ENCODE peak calls at places on chromosomes 1 and 21, in eight cellular contexts. T is thoracic aorta; E is neural progenitor cell; G is IMR-90; Z is CD8-positive, alpha-beta T cell; V is body of pancreas; R is heart left ventricle; K is tibial nerve. W is an unnamed sample.
A peak's percentile ranks its signal among the peaks of the same experiment; 100 is the strongest.

GRCh38 chr1:240021709-240022108 is 70.0 kb upstream of the FMN2 start:
- DNase-seq in T (no peak), E (no peak), G (no peak), Z (no peak), V (no peak), R (no peak), K (no peak), W (no peak)

GRCh38 chr1:106749906-106750305 is 306.6 kb upstream of the PRMT6 start:
- DNase-seq in T (no peak), E (no peak), G (no peak), Z (no peak), V (no peak), R (no peak), K (no peak), W (no peak)

GRCh38 chr1:27555700-27556424 is 48.1 kb downstream of the AHDC1 start:
- DNase-seq in T (no peak), E (no peak), G (no peak), Z (no peak), V (no peak), R (peak; percentile 79), K (no peak), W (peak; percentile 73)

GRCh38 chr1:19921310-19921709 is 2.1 kb downstream of the PLA2G2E start:
- DNase-seq in T (no peak), E (no peak), G (no peak), Z (no peak), V (peak; percentile 9), R (no peak), K (no peak), W (peak; percentile 55)

GRCh38 chr1:234926574-234927311 is 201.9 kb downstream of the TOMM20 start:
- DNase-seq in T (no peak), E (no peak), G (no peak), Z (no peak), V (no peak), R (no peak), K (no peak), W (no peak)

GRCh38 chr1:243844186-243844585 is 5.9 kb downstream of the AKT3 start:
- DNase-seq in T (no peak), E (no peak), G (no peak), Z (no peak), V (no peak), R (no peak), K (no peak), W (no peak)

GRCh38 chr1:223500560-223501425 is 107.6 kb downstream of the CCDC185 start:
- DNase-seq in T (no peak), E (no peak), G (peak; percentile 95), Z (no peak), V (peak; percentile 13), R (no peak), K (no peak), W (no peak)

GRCh38 chr1:22500476-22500875 is 48.8 kb downstream of the ZBTB40 start:
- DNase-seq in T (no peak), E (no peak), G (peak; percentile 59), Z (no peak), V (peak; percentile 69), R (peak; percentile 41), K (no peak), W (peak; percentile 31)

GRCh38 chr1:16468558-16468957 is 28.0 kb downstream of the NECAP2 start:
- DNase-seq in T (no peak), E (no peak), G (no peak), Z (no peak), V (no peak), R (no peak), K (no peak), W (no peak)

GRCh38 chr21:23950344-23950743 is 1656.9 kb downstream of the MRPL39 start:
- DNase-seq in T (no peak), E (no peak), G (no peak), Z (no peak), V (no peak), R (no peak), K (no peak), W (no peak)

GRCh38 chr1:39751595-39751994 is 12.9 kb downstream of the PPIE start:
- DNase-seq in T (no peak), E (no peak), G (no peak), Z (no peak), V (no peak), R (no peak), K (no peak), W (no peak)

DNA sequence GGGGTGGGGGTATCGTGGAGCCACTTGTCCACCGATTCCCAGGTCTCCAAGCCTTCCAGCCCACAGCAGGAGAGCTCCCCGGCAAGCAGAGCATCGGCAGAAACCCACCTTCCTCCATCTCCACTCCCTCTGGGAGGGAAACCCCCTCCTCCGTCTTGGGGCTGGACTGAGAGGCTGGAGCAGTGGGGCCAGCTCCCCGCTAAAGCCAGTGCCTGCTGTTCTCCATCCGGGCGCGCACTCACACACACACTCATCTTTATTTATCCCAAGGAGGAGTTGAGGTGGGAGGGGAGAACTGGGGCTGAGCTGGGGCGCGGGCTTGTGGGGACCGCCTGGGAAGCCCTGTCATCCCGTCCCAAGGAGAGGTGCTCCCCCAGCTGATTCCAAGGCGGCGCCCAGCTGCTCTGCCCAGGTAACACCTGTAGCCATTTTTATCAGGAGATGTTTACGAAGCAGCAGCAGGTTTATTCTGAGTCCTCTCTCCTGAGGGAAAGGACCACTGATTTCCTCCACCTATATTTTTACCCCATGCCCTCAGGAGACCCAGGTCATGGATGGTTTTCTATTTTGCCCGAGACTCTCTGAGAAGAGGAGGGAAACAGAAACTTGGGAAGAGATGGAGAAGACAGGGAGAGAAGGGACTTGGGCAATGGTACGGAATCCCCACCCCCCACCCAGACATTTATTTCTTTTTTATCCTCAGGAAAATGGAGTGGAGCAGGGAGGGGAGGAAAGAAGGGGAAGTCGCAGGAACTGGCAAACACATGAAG is 2.1 kb downstream of the KCNN3 start:
- DNase-seq in T (no peak), E (peak; percentile 50), G (no peak), Z (no peak), V (no peak), R (peak; percentile 25), K (no peak), W (no peak)
- H3K27ac ChIP-seq in T (no peak overlapping the region), E (no peak overlapping the region), G (no peak overlapping the region), Z (no peak overlapping the region), V (no peak overlapping the region), R (no peak overlapping the region), K (no peak overlapping the region), W (no peak overlapping the region)

DNA sequence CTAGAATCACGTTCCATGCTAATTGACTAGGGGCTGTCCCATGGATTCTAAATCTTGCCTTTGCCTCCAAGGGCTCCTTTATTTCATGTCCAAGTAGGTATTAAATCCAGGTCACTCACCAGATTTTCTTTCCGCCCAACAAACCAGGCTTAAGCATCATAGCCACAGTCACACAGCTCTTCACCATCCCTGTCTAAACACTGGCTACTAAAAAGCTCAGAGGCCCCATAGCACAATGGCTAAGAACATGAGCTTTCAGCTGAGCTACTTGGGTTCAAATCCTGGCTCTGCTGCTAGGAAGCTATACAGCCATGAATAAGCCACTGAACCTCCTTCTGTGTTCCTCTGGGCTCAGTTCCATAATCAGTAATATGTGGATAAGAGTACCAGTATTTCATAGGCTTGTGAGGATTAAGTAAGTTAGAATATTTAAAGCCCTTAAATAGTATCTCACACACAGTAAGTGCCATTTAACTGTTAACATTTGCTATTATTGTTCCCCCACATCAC is 277.2 kb upstream of the GJB5 start:
- DNase-seq in T (no peak), E (no peak), G (no peak), Z (no peak), V (no peak), R (no peak), K (no peak), W (no peak)
- TF ChIP-seq CTCF in T (no peak), E (no peak), G (no peak), Z (no peak), V (no peak), R (no peak), K (no peak), W (no peak)

GRCh38 chr1:213374369-213374768 is 323.3 kb downstream of the RPS6KC1 start:
- DNase-seq in T (no peak), E (peak; percentile 87), G (peak; percentile 32), Z (peak; percentile 33), V (peak; percentile 61), R (peak; percentile 45), K (no peak), W (peak; percentile 69)
- H3K9me3 ChIP-seq in T (no peaks in the 10 kb centered on the region), E (no peaks in the 10 kb centered on the region), G (no peaks in the 10 kb centered on the region), Z (no peaks in the 10 kb centered on the region), V (no peaks in the 10 kb centered on the region), R (no peaks in the 10 kb centered on the region), K (no peaks in the 10 kb centered on the region), W (no peaks in the 10 kb centered on the region)

GRCh38 chr1:226660410-226661182 is 78.5 kb downstream of the ITPKB start:
- DNase-seq in T (no peak), E (no peak), G (no peak), Z (peak; percentile 16), V (no peak), R (peak; percentile 77), K (no peak), W (peak; percentile 32)

GRCh38 chr1:226659641-226660040 is 79.4 kb downstream of the ITPKB start:
- DNase-seq in T (no peak), E (no peak), G (no peak), Z (peak; percentile 16), V (no peak), R (peak; percentile 28), K (no peak), W (no peak)

GRCh38 chr1:226661965-226662364 is 77.1 kb downstream of the ITPKB start:
- DNase-seq in T (no peak), E (no peak), G (peak; percentile 48), Z (peak; percentile 14), V (no peak), R (peak; percentile 37), K (no peak), W (no peak)

GRCh38 chr1:226662704-226663326 is 76.3 kb downstream of the ITPKB start:
- DNase-seq in T (peak; percentile 82), E (no peak), G (peak; percentile 100), Z (peak; percentile 97), V (peak; percentile 86), R (peak; percentile 83), K (peak; percentile 71), W (peak; percentile 75)

DNA sequence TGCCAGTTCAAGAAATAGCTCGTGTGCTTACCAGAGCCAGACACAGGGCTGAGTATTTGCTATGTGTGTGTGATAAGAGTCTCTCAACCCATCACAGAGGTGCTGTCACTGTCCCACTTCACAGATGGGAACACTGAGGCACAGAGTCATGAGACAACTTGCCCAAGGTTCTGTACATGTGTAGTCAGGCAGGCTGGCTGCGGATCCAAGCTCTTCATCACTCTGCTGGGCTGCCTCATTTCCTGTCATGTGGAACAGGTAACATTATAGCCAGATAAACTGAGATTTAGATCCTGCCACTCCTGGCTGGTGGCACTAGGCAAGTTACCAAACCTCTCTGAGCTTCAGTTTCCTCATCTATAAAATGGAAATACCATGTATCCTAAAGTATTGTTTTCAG is 77.8 kb downstream of the ITPKB start:
- DNase-seq in T (no peak), E (no peak), G (no peak), Z (peak; percentile 36), V (no peak), R (no peak), K (no peak), W (no peak)
- H3K27ac ChIP-seq in T (peak overlapping the region; percentile 89), E (no peak overlapping the region), G (no peak overlapping the region), Z (peak overlapping the region; percentile 65), V (peak overlapping the region; percentile 1), R (peak overlapping the region; percentile 95), K (peak overlapping the region; percentile 83), W (peak overlapping the region; percentile 65)

DNA sequence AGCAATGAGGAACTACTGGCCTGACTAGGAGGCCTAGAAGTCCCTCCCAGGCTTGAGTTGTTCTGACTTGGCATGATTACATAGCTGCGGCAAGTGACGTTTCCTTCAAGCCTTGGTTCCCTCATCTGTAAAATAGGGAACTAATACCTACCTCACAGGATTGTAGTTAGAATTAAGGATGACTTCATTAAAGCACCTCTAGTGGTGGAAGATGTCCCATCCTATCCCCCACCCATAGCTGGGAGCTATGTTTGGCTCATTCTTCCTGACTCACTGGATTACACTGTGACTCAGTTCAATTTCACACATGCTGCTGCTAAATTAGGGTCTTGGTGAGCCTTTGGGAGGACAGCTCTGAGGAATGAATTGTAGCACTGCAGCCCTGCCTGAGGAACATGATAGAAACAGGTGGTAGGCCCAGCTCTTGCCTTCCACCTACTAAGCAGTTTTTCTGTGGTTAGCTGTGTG is 6.0 kb upstream of the SHISA4 start:
- DNase-seq in T (no peak), E (no peak), G (peak; percentile 87), Z (no peak), V (peak; percentile 49), R (no peak), K (no peak), W (peak; percentile 16)
- TF ChIP-seq CTCF in T (peak; percentile 22), E (no peak), G (peak; percentile 37), Z (no peak), V (no peak), R (no peak), K (no peak), W (no peak)

W was measured in testis.